ENCODE peak calls at places on chromosomes 2 and 18, in eight cellular contexts. G, R, B, W, E, D, K and P are unnamed samples.

GRCh38 chr2:45242161-45242741 is 233.0 kb upstream of the SIX2 start:
- DNase-seq in R (no peak), K (no peak), W (no peak), E (peak), B (peak), D (no peak), G (no peak), P (no peak)

GRCh38 chr2:36356990-36357505 is 1.5 kb downstream of the CRIM1 start:
- DNase-seq in R (peak), B (no peak), K (no peak), D (no peak), E (no peak), G (no peak), W (no peak), P (no peak)

GRCh38 chr2:136407113-136407951 is 289.4 kb upstream of the CXCR4 start:
- DNase-seq in W (no peak), G (no peak), R (no peak), B (no peak), D (no peak), K (no peak), E (no peak), P (no peak)

GRCh38 chr2:101704046-101704466 is 6.5 kb downstream of the MAP4K4 start:
- DNase-seq in W (no peak), D (no peak), G (peak), R (peak), K (peak), E (peak), B (peak), P (no peak)

GRCh38 chr2:202064206-202064880 is 8.7 kb upstream of the KIAA2012 start:
- DNase-seq in B (peak), G (peak), K (peak), E (peak), R (peak), W (peak), D (peak), P (no peak)

GRCh38 chr2:14143435-14143834 is 489.1 kb upstream of the LRATD1 start:
- DNase-seq in R (no peak), E (no peak), K (no peak), B (no peak), D (no peak), W (no peak), G (no peak), P (no peak)

GRCh38 chr2:240640939-240641338 is 15.7 kb downstream of the GPR35 start:
- DNase-seq in B (no peak), D (peak), E (peak), W (peak), G (no peak), R (peak), K (no peak), P (peak)

GRCh38 chr2:54966165-54966819 is 84.0 kb downstream of the RTN4 start:
- DNase-seq in W (no peak), D (no peak), E (no peak), R (no peak), K (no peak), G (no peak), B (no peak), P (no peak)

GRCh38 chr18:79611040-79611681 is 68.4 kb upstream of the CTDP1 start:
- DNase-seq in B (peak), D (no peak), K (no peak), E (peak), R (no peak), W (no peak), G (peak), P (no peak)

GRCh38 chr2:200741468-200742202 is 70.1 kb upstream of the BZW1 start:
- DNase-seq in K (no peak), G (no peak), D (no peak), E (no peak), R (peak), B (no peak), W (no peak), P (no peak)

GRCh38 chr2:233764264-233764663 is 4.2 kb downstream of the UGT1A1 start:
- DNase-seq in W (no peak), K (peak), R (no peak), B (peak), D (no peak), G (peak), E (peak), P (no peak)

GRCh38 chr2:133787207-133787606 is 218.9 kb upstream of the NCKAP5 start:
- DNase-seq in D (no peak), W (no peak), R (no peak), B (no peak), K (peak), E (peak), G (no peak), P (no peak)

GRCh38 chr18:77191241-77191751 is 58.4 kb upstream of the GALR1 start:
- DNase-seq in R (no peak), E (peak), W (no peak), D (no peak), B (peak), K (no peak), G (peak), P (no peak)

GRCh38 chr18:77201508-77201907 is 48.1 kb upstream of the GALR1 start:
- DNase-seq in D (no peak), B (no peak), W (no peak), K (no peak), G (no peak), R (no peak), E (peak), P (no peak)

GRCh38 chr18:77199707-77200106 is 49.9 kb upstream of the GALR1 start:
- DNase-seq in G (no peak), D (no peak), E (no peak), K (no peak), R (no peak), B (no peak), W (no peak), P (no peak)

GRCh38 chr18:77198663-77199062 is 51.0 kb upstream of the GALR1 start:
- DNase-seq in B (no peak), R (no peak), K (no peak), E (no peak), G (no peak), W (no peak), D (no peak), P (no peak)

GRCh38 chr18:77197073-77197472 is 52.6 kb upstream of the GALR1 start:
- DNase-seq in D (no peak), W (no peak), E (no peak), K (no peak), R (no peak), B (no peak), G (no peak), P (no peak)
- TF ChIP-seq CTCF in D (peak), W (no peak), E (no peak), K (no peak), R (no peak), B (peak), G (peak), P (no peak)

GRCh38 chr2:189762551-189763298 is at the start of gene OSGEPL1:
- DNase-seq in E (peak), G (peak), W (peak), B (peak), K (peak), R (peak), D (peak), P (peak)
- TF ChIP-seq CTCF in E (peak), G (peak), W (peak), B (peak), K (peak), R (peak), D (peak), P (peak)

GRCh38 chr2:38317725-38318124 is 59.3 kb downstream of the ATL2 start:
- DNase-seq in B (no peak), G (no peak), R (no peak), E (no peak), K (no peak), W (no peak), D (no peak), P (no peak)

GRCh38 chr2:38315707-38316333 is 61.3 kb downstream of the ATL2 start:
- DNase-seq in E (peak), D (peak), B (peak), W (no peak), G (no peak), R (no peak), K (no peak), P (no peak)
- TF ChIP-seq CTCF in E (peak), D (peak), B (peak), W (peak), G (peak), R (peak), K (peak), P (peak)

DNA sequence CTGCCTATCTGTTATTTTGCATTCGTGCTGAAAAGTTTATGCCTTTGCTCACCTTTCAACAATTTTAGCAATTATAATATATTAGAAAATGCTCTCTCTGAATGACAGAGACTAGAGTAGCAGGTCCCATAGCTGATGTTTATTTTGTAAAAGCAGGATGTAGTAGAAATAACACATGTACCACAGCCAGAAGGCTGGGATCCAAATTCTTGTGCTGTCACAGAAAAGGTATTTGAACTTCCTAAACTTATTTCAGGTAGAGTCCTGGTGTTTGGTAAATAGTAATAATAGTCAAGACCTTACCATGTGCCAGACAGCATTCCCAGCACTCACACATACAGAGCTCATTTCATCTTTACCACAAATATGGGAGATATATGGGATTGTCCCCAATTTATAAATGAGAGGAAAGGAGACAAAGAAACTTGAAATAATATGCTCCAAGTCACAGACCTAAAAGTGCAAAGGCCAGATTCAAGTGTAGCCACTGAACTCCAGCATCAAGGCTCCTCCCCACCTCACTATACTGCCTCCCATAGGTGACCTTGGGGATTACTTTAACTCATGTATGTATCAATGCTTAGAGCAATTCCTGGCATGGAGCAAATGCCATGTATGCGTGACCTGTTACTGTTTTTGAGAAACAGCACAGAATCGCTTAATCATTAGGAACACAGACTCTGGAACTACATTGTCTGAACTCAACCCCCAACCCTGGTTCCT is 284.7 kb upstream of the RAB12 start:
- DNase-seq in E (no peak), K (no peak), W (no peak), B (no peak), G (no peak), D (no peak), R (peak), P (no peak)
- TF ChIP-seq CTCF in E (no peak), K (no peak), W (no peak), B (peak), G (no peak), D (no peak), R (no peak), P (no peak)